ENCODE peak calls at places on chromosomes 6 and 20, in eight cellular contexts. R, O, C, I, P, G, X and U are unnamed samples. For H3K9me3, the result is how much of the 10 kb centered on the place peaks cover.

GRCh38 chr6:93731306-93731705 is 311.9 kb upstream of the EPHA7 start:
- DNase-seq in R (no peak), O (no peak), C (no peak), I (no peak), P (no peak), G (no peak), X (no peak), U (no peak)

GRCh38 chr6:146878564-146879343 is 280.0 kb downstream of the ADGB start:
- DNase-seq in R (no peak), O (no peak), C (no peak), I (peak), P (no peak), G (no peak), X (no peak), U (no peak)

GRCh38 chr6:73515204-73516101 is 5.4 kb downstream of the EEF1A1 start:
- DNase-seq in R (peak), O (no peak), C (peak), I (peak), P (peak), G (peak), X (peak), U (peak)

GRCh38 chr6:75081920-75082319 is 123.9 kb downstream of the COL12A1 start:
- DNase-seq in R (no peak), O (no peak), C (no peak), I (no peak), P (no peak), G (no peak), X (no peak), U (no peak)

GRCh38 chr6:144418969-144419545 is 133.9 kb downstream of the UTRN start:
- DNase-seq in R (no peak), O (no peak), C (no peak), I (no peak), P (no peak), G (no peak), X (no peak), U (no peak)

GRCh38 chr20:44409132-44409600 is 53.7 kb downstream of the HNF4A start:
- DNase-seq in R (no peak), O (no peak), C (no peak), I (no peak), P (no peak), G (no peak), X (no peak), U (no peak)

GRCh38 chr20:32885201-32885600 is 26.5 kb downstream of the EFCAB8 start:
- DNase-seq in R (no peak), O (no peak), C (no peak), I (no peak), P (no peak), G (no peak), X (no peak), U (no peak)

GRCh38 chr6:40733770-40734396 is 146.7 kb upstream of the LRFN2 start:
- DNase-seq in R (no peak), O (no peak), C (no peak), I (no peak), P (no peak), G (no peak), X (no peak), U (no peak)

GRCh38 chr6:39430968-39431523 is 108.5 kb upstream of the KCNK16 start:
- DNase-seq in R (peak), O (no peak), C (peak), I (peak), P (peak), G (peak), X (no peak), U (no peak)

GRCh38 chr6:45419574-45420082 is 41.9 kb upstream of the SUPT3H start:
- DNase-seq in R (peak), O (no peak), C (peak), I (peak), P (peak), G (peak), X (no peak), U (peak)

GRCh38 chr20:36128463-36129176 is 25.9 kb upstream of the EPB41L1 start:
- DNase-seq in R (no peak), O (peak), C (no peak), I (no peak), P (no peak), G (no peak), X (peak), U (no peak)

GRCh38 chr6:13916230-13916944 is 8.4 kb upstream of the RNF182 start:
- DNase-seq in R (no peak), O (no peak), C (no peak), I (no peak), P (no peak), G (no peak), X (no peak), U (no peak)

GRCh38 chr6:144912474-144912873 is 627.3 kb downstream of the UTRN start:
- DNase-seq in R (no peak), O (no peak), C (no peak), I (no peak), P (no peak), G (no peak), X (peak), U (no peak)

GRCh38 chr6:56101141-56101553 is 146.2 kb downstream of the COL21A1 start:
- DNase-seq in R (no peak), O (peak), C (no peak), I (no peak), P (no peak), G (no peak), X (peak), U (no peak)

GRCh38 chr6:168217880-168218537 is 101.6 kb downstream of the DACT2 start:
- DNase-seq in R (no peak), O (no peak), C (no peak), I (no peak), P (no peak), G (no peak), X (no peak), U (no peak)

GRCh38 chr20:61861054-61861841 is 204.4 kb downstream of the TAF4 start:
- DNase-seq in R (no peak), O (no peak), C (no peak), I (no peak), P (no peak), G (no peak), X (no peak), U (no peak)

GRCh38 chr20:61859712-61860111 is 206.0 kb downstream of the TAF4 start:
- DNase-seq in R (no peak), O (no peak), C (no peak), I (no peak), P (no peak), G (no peak), X (no peak), U (no peak)

GRCh38 chr20:61857884-61858283 is 207.8 kb downstream of the TAF4 start:
- DNase-seq in R (no peak), O (no peak), C (no peak), I (no peak), P (no peak), G (no peak), X (no peak), U (no peak)

GRCh38 chr20:61861858-61862257 is 203.8 kb downstream of the TAF4 start:
- DNase-seq in R (no peak), O (no peak), C (no peak), I (no peak), P (no peak), G (no peak), X (no peak), U (no peak)

GRCh38 chr20:61860588-61860987 is 205.1 kb downstream of the TAF4 start:
- DNase-seq in R (no peak), O (no peak), C (no peak), I (no peak), P (no peak), G (no peak), X (no peak), U (no peak)
- H3K4me3 ChIP-seq in R (no peak), O (no peak), C (no peak), I (no peak), P (no peak), G (no peak), X (no peak), U (no peak)

GRCh38 chr20:29762620-29763019 is 1494.8 kb upstream of the DEFB115 start:
- DNase-seq in R (no peak), O (no peak), C (no peak), I (no peak), P (no peak), G (no peak), X (no peak), U (no peak)
- H3K9me3 ChIP-seq in R (under half), O (under half), C (under half), I (under half), P (under half), G (under half), X (under half), U (under half)

GRCh38 chr6:2245954-2246863 is 804 bp upstream of the GMDS start:
- DNase-seq in R (peak), O (peak), C (peak), I (peak), P (peak), G (peak), X (peak), U (peak)
- H3K27ac ChIP-seq in R (peak), O (peak), C (peak), I (peak), P (peak), G (peak), X (peak), U (peak)

DNA sequence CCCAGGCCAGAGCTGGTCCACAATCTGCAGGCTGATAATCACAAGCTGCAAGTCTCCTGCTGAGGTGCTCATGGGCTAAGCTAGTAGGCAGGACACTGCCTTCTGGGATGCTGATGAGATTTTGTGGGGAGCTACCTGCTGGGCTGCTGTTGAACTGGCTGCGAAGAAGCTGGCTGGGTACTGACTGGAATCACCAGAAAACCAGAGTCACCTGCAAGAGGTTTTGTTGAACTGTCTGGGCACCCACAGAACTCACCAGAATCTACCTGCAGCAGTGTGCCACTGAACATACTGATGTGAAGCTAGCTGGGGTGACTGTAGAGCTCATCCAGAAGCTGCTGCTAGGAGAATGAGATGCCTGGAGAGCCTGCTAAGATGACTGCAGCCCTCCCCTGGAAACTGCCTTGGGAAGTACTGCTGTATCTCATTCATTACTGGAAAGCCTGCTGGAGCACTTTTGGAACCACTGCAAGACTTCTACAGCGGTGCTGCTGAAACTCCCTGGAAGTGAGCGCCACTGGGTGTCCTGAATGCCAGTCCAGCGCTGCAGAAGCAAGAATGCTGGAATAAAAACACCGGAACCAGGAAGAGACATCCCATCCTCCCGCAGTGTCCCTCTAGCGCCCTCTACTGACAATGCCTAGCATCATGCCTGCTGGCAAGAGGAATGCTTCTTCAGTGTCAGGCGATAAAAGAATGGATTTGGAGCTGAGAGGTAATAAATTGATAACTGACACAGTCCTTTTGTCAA is 64.9 kb upstream of the ARHGAP18 start:
- DNase-seq in R (peak), O (peak), C (no peak), I (peak), P (peak), G (peak), X (peak), U (peak)
- H3K4me3 ChIP-seq in R (no peak), O (no peak), C (peak), I (no peak), P (peak), G (no peak), X (no peak), U (no peak)

GRCh38 chr6:30282522-30282921 is 44.2 kb upstream of the TRIM39 start:
- DNase-seq in R (no peak), O (no peak), C (no peak), I (no peak), P (no peak), G (no peak), X (no peak), U (no peak)
- H3K9me3 ChIP-seq in R (under half), O (under half), C (half or more), I (half or more), P (under half), G (under half), X (under half), U (under half)

GRCh38 chr20:13648291-13648690 is 9.6 kb upstream of the TASP1 start:
- DNase-seq in R (no peak), O (no peak), C (no peak), I (no peak), P (no peak), G (no peak), X (no peak), U (no peak)

GRCh38 chr20:13650474-13650873 is 11.7 kb upstream of the TASP1 start:
- DNase-seq in R (no peak), O (no peak), C (no peak), I (no peak), P (no peak), G (no peak), X (no peak), U (no peak)

GRCh38 chr20:13644010-13644409 is 5.3 kb upstream of the TASP1 start:
- DNase-seq in R (no peak), O (no peak), C (no peak), I (no peak), P (no peak), G (no peak), X (no peak), U (no peak)

GRCh38 chr20:13649548-13649947 is 10.8 kb upstream of the TASP1 start:
- DNase-seq in R (peak), O (no peak), C (no peak), I (peak), P (no peak), G (peak), X (no peak), U (no peak)

DNA sequence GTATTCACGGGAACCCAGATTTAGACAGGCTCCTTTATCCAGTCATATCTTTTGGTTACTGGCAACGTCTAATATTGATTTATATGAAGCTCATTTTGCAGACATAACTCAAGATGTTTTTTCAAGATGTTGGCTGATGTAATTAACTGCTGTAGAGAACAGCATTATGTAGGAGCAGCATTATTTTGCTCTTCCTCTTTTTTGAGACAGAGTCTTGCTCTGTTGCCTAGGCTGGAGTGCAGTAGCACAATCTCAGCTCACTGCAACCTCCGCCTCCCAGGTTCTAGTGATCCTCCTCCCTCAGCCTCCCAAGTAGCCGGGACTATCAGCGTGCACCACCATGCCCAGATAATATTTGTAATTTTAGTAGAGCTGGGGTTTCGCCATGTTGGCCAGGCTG is 10.1 kb upstream of the TASP1 start:
- DNase-seq in R (no peak), O (no peak), C (no peak), I (no peak), P (no peak), G (no peak), X (no peak), U (no peak)
- H3K27ac ChIP-seq in R (no peak), O (no peak), C (no peak), I (no peak), P (no peak), G (no peak), X (no peak), U (no peak)

GRCh38 chr6:143059616-143060353 is 904 bp upstream of the AIG1 start:
- DNase-seq in R (no peak), O (no peak), C (peak), I (peak), P (peak), G (no peak), X (peak), U (peak)

GRCh38 chr6:143060806-143061596 is at the start of gene AIG1:
- DNase-seq in R (peak), O (no peak), C (peak), I (no peak), P (no peak), G (peak), X (peak), U (peak)

GRCh38 chr6:143060354-143060805 is 309 bp upstream of the AIG1 start:
- DNase-seq in R (peak), O (no peak), C (peak), I (peak), P (peak), G (peak), X (peak), U (peak)

GRCh38 chr6:143061597-143062385 is 1.1 kb downstream of the AIG1 start:
- DNase-seq in R (no peak), O (no peak), C (no peak), I (no peak), P (no peak), G (no peak), X (no peak), U (no peak)

DNA sequence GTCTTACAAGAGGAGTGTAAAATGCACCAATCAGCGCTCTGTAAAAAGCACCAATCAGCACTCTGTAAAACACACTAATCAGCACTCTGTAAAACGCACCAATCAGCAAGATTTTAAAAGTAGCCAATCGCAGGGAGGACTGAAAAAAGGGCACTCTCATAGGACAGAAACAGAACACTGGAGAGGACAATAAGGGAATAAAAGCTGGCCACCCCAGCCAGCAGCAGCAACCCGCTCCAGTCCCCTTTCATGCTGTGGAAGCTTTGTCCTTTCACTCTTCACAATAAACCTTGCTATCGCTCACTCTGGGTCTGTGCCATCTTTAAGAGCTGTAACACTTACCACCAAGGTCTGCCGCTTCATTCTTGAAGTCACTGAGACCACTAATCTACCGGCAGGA is 1.7 kb upstream of the AIG1 start:
- DNase-seq in R (no peak), O (no peak), C (no peak), I (no peak), P (no peak), G (no peak), X (no peak), U (no peak)
- H3K4me3 ChIP-seq in R (no peak), O (no peak), C (no peak), I (no peak), P (peak), G (no peak), X (no peak), U (no peak)